ENCODE peak calls at places on chromosomes 12 and 14, in seven cellular contexts. One of them, this sample, is unnamed.

GRCh38 chr12:3683670-3684069 is 69.2 kb downstream of the CRACR2A start:
- DNase-seq in H9: no peak
- DNase-seq in IMR-90: peak
- DNase-seq in neuronal stem cell: no peak
- DNase-seq in mesendoderm: no peak
- DNase-seq in trophoblast cell: no peak
- DNase-seq in H1: peak
- DNase-seq in this sample: peak

GRCh38 chr12:75781532-75782046 is 250.0 kb downstream of the PHLDA1 start:
- DNase-seq in H9: no peak
- DNase-seq in IMR-90: peak
- DNase-seq in neuronal stem cell: no peak
- DNase-seq in mesendoderm: no peak
- DNase-seq in trophoblast cell: peak
- DNase-seq in H1: no peak
- DNase-seq in this sample: peak

GRCh38 chr14:68784298-68784910 is 8.5 kb downstream of the ZFP36L1 start:
- DNase-seq in H9: no peak
- DNase-seq in IMR-90: no peak
- DNase-seq in neuronal stem cell: no peak
- DNase-seq in mesendoderm: no peak
- DNase-seq in trophoblast cell: no peak
- DNase-seq in H1: peak
- DNase-seq in this sample: peak

GRCh38 chr12:131990066-131990979 is 40.6 kb downstream of the EP400 start:
- DNase-seq in H9: peak
- DNase-seq in IMR-90: no peak
- DNase-seq in neuronal stem cell: peak
- DNase-seq in mesendoderm: peak
- DNase-seq in trophoblast cell: no peak
- DNase-seq in H1: peak
- DNase-seq in this sample: no peak

GRCh38 chr12:2682301-2683282 is 112.2 kb upstream of the FKBP4 start:
- DNase-seq in H9: peak
- DNase-seq in IMR-90: peak
- DNase-seq in neuronal stem cell: peak
- DNase-seq in mesendoderm: peak
- DNase-seq in trophoblast cell: peak
- DNase-seq in H1: no peak
- DNase-seq in this sample: peak

GRCh38 chr14:65803886-65804285 is 391.4 kb downstream of the FUT8 start:
- DNase-seq in H9: no peak
- DNase-seq in IMR-90: no peak
- DNase-seq in neuronal stem cell: no peak
- DNase-seq in mesendoderm: no peak
- DNase-seq in trophoblast cell: no peak
- DNase-seq in H1: no peak
- DNase-seq in this sample: no peak

GRCh38 chr12:124490584-124491305 is 76.7 kb downstream of the NCOR2 start:
- DNase-seq in H9: no peak
- DNase-seq in IMR-90: no peak
- DNase-seq in neuronal stem cell: no peak
- DNase-seq in mesendoderm: peak
- DNase-seq in trophoblast cell: peak
- DNase-seq in H1: no peak
- DNase-seq in this sample: no peak

GRCh38 chr12:50720085-50720484 is 43.8 kb upstream of the ATF1 start:
- DNase-seq in H9: no peak
- DNase-seq in IMR-90: peak
- DNase-seq in neuronal stem cell: no peak
- DNase-seq in mesendoderm: no peak
- DNase-seq in trophoblast cell: no peak
- DNase-seq in H1: no peak
- DNase-seq in this sample: no peak

DNA sequence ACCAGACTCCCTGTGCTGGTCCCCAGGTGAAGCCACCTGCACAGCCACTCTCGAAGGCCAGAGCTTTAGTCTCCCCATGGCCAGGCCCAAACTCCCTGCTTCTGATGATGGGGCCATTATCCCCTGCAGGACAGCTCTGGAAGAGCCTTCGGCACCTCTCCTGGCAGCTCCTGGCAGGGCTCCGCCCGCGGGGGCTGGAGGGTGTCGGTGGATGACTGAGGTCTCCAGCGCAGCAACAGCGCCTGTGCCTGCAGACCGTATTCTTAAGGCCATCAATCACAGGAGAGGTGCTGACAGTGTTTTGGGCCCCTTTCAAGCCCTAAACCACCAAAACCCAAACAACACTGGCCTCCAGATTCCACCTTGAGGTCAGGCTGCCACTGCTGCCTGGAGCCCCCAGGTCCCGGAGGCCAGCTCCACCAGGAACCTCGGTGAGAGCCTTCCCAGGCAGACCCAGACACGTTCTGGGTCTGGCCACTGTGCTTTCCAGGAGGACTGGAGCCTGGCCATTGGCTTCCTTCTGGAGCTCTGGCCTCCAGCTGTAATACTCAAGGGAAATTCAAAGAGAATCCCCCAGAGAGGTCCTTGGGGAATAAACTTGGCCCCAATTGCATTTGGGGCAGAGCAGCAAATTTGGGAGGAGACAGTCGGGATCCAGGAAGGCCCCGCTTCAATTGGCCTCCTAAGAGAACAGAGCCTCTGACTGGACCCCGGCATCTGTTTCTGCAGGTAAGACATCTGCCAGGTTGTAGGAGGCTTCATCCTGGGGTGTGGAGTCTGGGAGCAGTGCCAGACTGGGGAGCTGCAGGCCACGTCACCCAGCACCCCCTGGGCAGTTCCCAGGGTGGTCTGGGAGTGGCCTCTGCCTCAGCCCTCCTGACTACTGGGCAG is 210.6 kb upstream of the RTL1 start:
- DNase-seq in H9: no peak
- DNase-seq in IMR-90: no peak
- DNase-seq in neuronal stem cell: no peak
- DNase-seq in mesendoderm: no peak
- DNase-seq in trophoblast cell: no peak
- DNase-seq in H1: peak
- DNase-seq in this sample: no peak
- H2BK5ac ChIP-seq in H9: no peak
- H2BK5ac ChIP-seq in IMR-90: no peak
- H2BK5ac ChIP-seq in neuronal stem cell: no peak
- H2BK5ac ChIP-seq in mesendoderm: no peak
- H2BK5ac ChIP-seq in trophoblast cell: no peak
- H2BK5ac ChIP-seq in H1: no peak
- H2BK5ac ChIP-seq in this sample: no peak

GRCh38 chr12:115090783-115091182 is 406.8 kb upstream of the TBX3 start:
- DNase-seq in H9: no peak
- DNase-seq in IMR-90: no peak
- DNase-seq in neuronal stem cell: no peak
- DNase-seq in mesendoderm: no peak
- DNase-seq in trophoblast cell: no peak
- DNase-seq in H1: no peak
- DNase-seq in this sample: no peak

GRCh38 chr12:115085594-115085993 is 401.6 kb upstream of the TBX3 start:
- DNase-seq in H9: no peak
- DNase-seq in IMR-90: no peak
- DNase-seq in neuronal stem cell: no peak
- DNase-seq in mesendoderm: no peak
- DNase-seq in trophoblast cell: no peak
- DNase-seq in H1: no peak
- DNase-seq in this sample: no peak

GRCh38 chr12:115093261-115093660 is 409.3 kb upstream of the TBX3 start:
- DNase-seq in H9: no peak
- DNase-seq in IMR-90: no peak
- DNase-seq in neuronal stem cell: no peak
- DNase-seq in mesendoderm: no peak
- DNase-seq in trophoblast cell: no peak
- DNase-seq in H1: no peak
- DNase-seq in this sample: no peak

GRCh38 chr12:115088328-115088994 is 404.5 kb upstream of the TBX3 start:
- DNase-seq in H9: no peak
- DNase-seq in IMR-90: no peak
- DNase-seq in neuronal stem cell: no peak
- DNase-seq in mesendoderm: no peak
- DNase-seq in trophoblast cell: no peak
- DNase-seq in H1: no peak
- DNase-seq in this sample: no peak

GRCh38 chr12:115088995-115089841 is 405.2 kb upstream of the TBX3 start:
- DNase-seq in H9: no peak
- DNase-seq in IMR-90: no peak
- DNase-seq in neuronal stem cell: no peak
- DNase-seq in mesendoderm: no peak
- DNase-seq in trophoblast cell: no peak
- DNase-seq in H1: no peak
- DNase-seq in this sample: no peak
- H2BK5ac ChIP-seq in H9: no peak
- H2BK5ac ChIP-seq in IMR-90: no peak
- H2BK5ac ChIP-seq in neuronal stem cell: no peak
- H2BK5ac ChIP-seq in mesendoderm: no peak
- H2BK5ac ChIP-seq in trophoblast cell: no peak
- H2BK5ac ChIP-seq in H1: no peak
- H2BK5ac ChIP-seq in this sample: no peak

GRCh38 chr12:100573168-100573498 is 351 bp upstream of the GAS2L3 start:
- DNase-seq in H9: no peak
- DNase-seq in IMR-90: no peak
- DNase-seq in neuronal stem cell: no peak
- DNase-seq in mesendoderm: no peak
- DNase-seq in trophoblast cell: no peak
- DNase-seq in H1: no peak
- DNase-seq in this sample: no peak

GRCh38 chr12:100567945-100568344 is 5.5 kb upstream of the GAS2L3 start:
- DNase-seq in H9: no peak
- DNase-seq in IMR-90: no peak
- DNase-seq in neuronal stem cell: no peak
- DNase-seq in mesendoderm: no peak
- DNase-seq in trophoblast cell: peak
- DNase-seq in H1: no peak
- DNase-seq in this sample: no peak

GRCh38 chr12:100574262-100575074 is 984 bp downstream of the GAS2L3 start:
- DNase-seq in H9: peak
- DNase-seq in IMR-90: no peak
- DNase-seq in neuronal stem cell: peak
- DNase-seq in mesendoderm: peak
- DNase-seq in trophoblast cell: peak
- DNase-seq in H1: no peak
- DNase-seq in this sample: peak

GRCh38 chr12:100573499-100574261 is at the start of gene GAS2L3:
- DNase-seq in H9: peak
- DNase-seq in IMR-90: peak
- DNase-seq in neuronal stem cell: peak
- DNase-seq in mesendoderm: peak
- DNase-seq in trophoblast cell: peak
- DNase-seq in H1: peak
- DNase-seq in this sample: peak

DNA sequence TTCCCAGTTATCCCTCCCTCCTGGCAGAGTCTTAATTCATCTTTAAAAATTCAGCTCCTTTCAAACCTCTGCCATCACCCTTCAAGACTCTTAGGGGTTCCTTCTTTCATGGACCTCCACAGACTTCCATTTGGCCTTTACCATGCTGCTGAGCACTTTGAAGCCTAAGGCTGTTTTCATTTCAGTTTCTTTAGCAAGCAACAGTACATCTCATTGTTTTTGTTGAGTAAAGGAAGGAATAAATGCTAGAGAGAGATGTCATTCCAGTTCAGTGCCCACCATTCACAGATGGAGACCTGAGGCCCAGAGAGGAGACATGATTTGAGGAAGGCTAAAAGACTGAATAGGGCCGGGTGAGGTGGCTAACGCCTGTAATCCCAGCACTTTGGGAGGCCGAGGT is 1.3 kb upstream of the GAS2L3 start:
- DNase-seq in H9: no peak
- DNase-seq in IMR-90: no peak
- DNase-seq in neuronal stem cell: no peak
- DNase-seq in mesendoderm: no peak
- DNase-seq in trophoblast cell: no peak
- DNase-seq in H1: no peak
- DNase-seq in this sample: no peak
- H2BK5ac ChIP-seq in H9: no peak
- H2BK5ac ChIP-seq in IMR-90: no peak
- H2BK5ac ChIP-seq in neuronal stem cell: no peak
- H2BK5ac ChIP-seq in mesendoderm: no peak
- H2BK5ac ChIP-seq in trophoblast cell: no peak
- H2BK5ac ChIP-seq in H1: no peak
- H2BK5ac ChIP-seq in this sample: no peak

GRCh38 chr12:938810-939209 is 10.7 kb downstream of the RAD52 start:
- DNase-seq in H9: no peak
- DNase-seq in IMR-90: no peak
- DNase-seq in neuronal stem cell: no peak
- DNase-seq in mesendoderm: no peak
- DNase-seq in trophoblast cell: no peak
- DNase-seq in H1: no peak
- DNase-seq in this sample: no peak
- H2BK5ac ChIP-seq in H9: no peak
- H2BK5ac ChIP-seq in IMR-90: no peak
- H2BK5ac ChIP-seq in neuronal stem cell: no peak
- H2BK5ac ChIP-seq in mesendoderm: no peak
- H2BK5ac ChIP-seq in trophoblast cell: no peak
- H2BK5ac ChIP-seq in H1: no peak
- H2BK5ac ChIP-seq in this sample: no peak

DNA sequence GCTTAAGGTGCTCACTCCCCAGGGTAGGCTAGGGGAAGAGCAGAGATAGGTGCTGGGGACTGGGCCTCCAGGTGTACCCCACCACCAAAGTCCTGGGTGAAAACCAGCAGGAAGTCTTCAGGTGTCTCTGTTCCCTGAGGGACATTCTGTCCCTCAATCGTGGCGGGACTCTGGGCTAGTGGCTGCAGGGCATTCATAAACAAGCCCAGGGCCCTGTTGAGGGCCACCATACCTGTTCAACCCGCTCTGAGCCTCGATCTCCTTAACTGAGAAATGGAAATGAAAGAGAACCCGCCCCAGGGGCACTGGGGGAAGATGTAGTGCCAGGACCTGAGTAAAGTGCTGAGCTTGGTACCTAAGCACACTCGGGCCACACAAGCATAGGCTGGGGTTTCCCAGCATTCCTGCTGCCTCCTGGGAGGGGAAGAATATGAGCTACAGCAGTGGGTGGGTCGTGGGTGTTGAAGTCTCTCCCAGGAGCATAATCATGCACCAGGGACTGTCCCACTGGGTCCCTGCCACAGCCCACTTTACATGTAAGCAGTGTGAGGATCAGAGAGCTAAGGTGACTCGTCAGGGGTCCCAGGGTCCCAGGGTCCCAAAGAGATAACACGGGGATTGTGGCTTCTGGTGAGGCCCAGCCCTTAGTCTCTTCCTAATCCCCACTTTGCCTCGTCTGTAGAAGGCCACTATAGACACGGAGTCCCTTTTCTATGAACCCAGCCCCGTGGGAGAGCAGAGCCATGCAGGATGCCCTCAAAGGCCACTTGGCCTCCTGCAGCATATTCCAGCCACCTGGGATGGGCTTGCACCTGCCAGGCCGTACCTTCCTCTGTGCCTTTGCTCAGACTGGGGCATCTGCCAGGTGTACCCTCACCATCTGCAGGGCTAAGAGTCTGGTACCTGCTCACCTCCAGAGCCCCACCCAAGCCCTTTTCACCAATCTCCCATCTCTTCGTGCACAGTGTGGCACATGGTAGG is 14.4 kb downstream of the FAM222A start:
- DNase-seq in H9: peak
- DNase-seq in IMR-90: no peak
- DNase-seq in neuronal stem cell: no peak
- DNase-seq in mesendoderm: no peak
- DNase-seq in trophoblast cell: peak
- DNase-seq in H1: no peak
- DNase-seq in this sample: no peak
- H2BK5ac ChIP-seq in H9: no peak
- H2BK5ac ChIP-seq in IMR-90: no peak
- H2BK5ac ChIP-seq in neuronal stem cell: peak
- H2BK5ac ChIP-seq in mesendoderm: no peak
- H2BK5ac ChIP-seq in trophoblast cell: no peak
- H2BK5ac ChIP-seq in H1: no peak
- H2BK5ac ChIP-seq in this sample: no peak

GRCh38 chr14:63910593-63911363 is 58.0 kb downstream of the SYNE2 start:
- DNase-seq in H9: no peak
- DNase-seq in IMR-90: peak
- DNase-seq in neuronal stem cell: no peak
- DNase-seq in mesendoderm: no peak
- DNase-seq in trophoblast cell: no peak
- DNase-seq in H1: no peak
- DNase-seq in this sample: no peak
- H2BK5ac ChIP-seq in H9: no peak
- H2BK5ac ChIP-seq in IMR-90: peak
- H2BK5ac ChIP-seq in neuronal stem cell: no peak
- H2BK5ac ChIP-seq in mesendoderm: no peak
- H2BK5ac ChIP-seq in trophoblast cell: no peak
- H2BK5ac ChIP-seq in H1: no peak
- H2BK5ac ChIP-seq in this sample: no peak

This sample was measured in mesenchymal stem cell.